ENCODE peak calls at places on chromosomes 6 and 20, in four cellular contexts. G, B, E and Y are unnamed samples.

GRCh38 chr6:73666393-73666792 is 12.6 kb upstream of the SLC17A5 start:
- DNase-seq in G (peak; percentile 34), B (no peak), E (no peak), Y (no peak)

GRCh38 chr20:53274365-53274764 is 302.2 kb downstream of the TSHZ2 start:
- DNase-seq in G (no peak), B (no peak), E (no peak), Y (no peak)

GRCh38 chr6:153997221-153997620 is 41.8 kb upstream of the OPRM1 start:
- DNase-seq in G (no peak), B (no peak), E (no peak), Y (no peak)

GRCh38 chr6:21753571-21754108 is 160.1 kb downstream of the SOX4 start:
- DNase-seq in G (peak; percentile 97), B (no peak), E (no peak), Y (no peak)

GRCh38 chr20:29326376-29327070 is 1930.9 kb upstream of the DEFB115 start:
- DNase-seq in G (no peak), B (no peak), E (no peak), Y (no peak)

GRCh38 chr6:13261464-13261994 is 66.8 kb downstream of the TBC1D7 start:
- DNase-seq in G (no peak), B (no peak), E (no peak), Y (no peak)

GRCh38 chr20:57281900-57282299 is 15.5 kb upstream of the BMP7 start:
- DNase-seq in G (no peak), B (no peak), E (no peak), Y (no peak)

GRCh38 chr6:16305788-16306187 is 67.4 kb downstream of the GMPR start:
- DNase-seq in G (no peak), B (no peak), E (no peak), Y (no peak)

GRCh38 chr6:30259140-30260035 is 46.2 kb upstream of the TRIM26 start:
- DNase-seq in G (peak; percentile 81), B (peak; percentile 89), E (peak; percentile 75), Y (peak; percentile 71)

GRCh38 chr6:149107973-149108372 is 209.5 kb upstream of the TAB2 start:
- DNase-seq in G (no peak), B (no peak), E (no peak), Y (no peak)

GRCh38 chr6:25706314-25707014 is 48.1 kb upstream of the SLC17A4 start:
- DNase-seq in G (no peak), B (no peak), E (no peak), Y (peak; percentile 27)

GRCh38 chr6:143581835-143582480 is 70.4 kb upstream of the FUCA2 start:
- DNase-seq in G (peak; percentile 78), B (no peak), E (no peak), Y (no peak)

GRCh38 chr6:131755597-131755996 is 44.8 kb upstream of the CTAGE9 start:
- DNase-seq in G (peak; percentile 98), B (no peak), E (no peak), Y (no peak)

GRCh38 chr6:68638225-68638900 is 3.3 kb downstream of the ADGRB3 start:
- DNase-seq in G (peak; percentile 47), B (peak; percentile 66), E (peak; percentile 9), Y (peak; percentile 26)

GRCh38 chr20:23100021-23100753 is 14.1 kb upstream of the CD93 start:
- DNase-seq in G (no peak), B (peak; percentile 24), E (no peak), Y (no peak)

GRCh38 chr6:157276731-157277130 is 46.6 kb downstream of the TMEM242 start:
- DNase-seq in G (no peak), B (no peak), E (no peak), Y (no peak)

GRCh38 chr20:14919473-14920157 is 582.2 kb upstream of the FLRT3 start:
- DNase-seq in G (no peak), B (no peak), E (no peak), Y (no peak)

GRCh38 chr20:35603695-35604443 is 11.8 kb upstream of the SPAG4 start:
- DNase-seq in G (no peak), B (peak; percentile 44), E (no peak), Y (no peak)

GRCh38 chr6:91045152-91045551 is 458.3 kb upstream of the MAP3K7 start:
- DNase-seq in G (no peak), B (no peak), E (no peak), Y (peak; percentile 28)

GRCh38 chr20:5688431-5688972 is 61.7 kb upstream of the SHLD1 start:
- DNase-seq in G (no peak), B (no peak), E (no peak), Y (no peak)

GRCh38 chr20:625360-625932 is 15.3 kb upstream of the TCF15 start:
- DNase-seq in G (no peak), B (no peak), E (no peak), Y (no peak)

GRCh38 chr6:328184-328670 is 35.9 kb downstream of the DUSP22 start:
- DNase-seq in G (peak; percentile 92), B (peak; percentile 87), E (no peak), Y (peak; percentile 25)

GRCh38 chr6:118372413-118372812 is 175.7 kb upstream of the PLN start:
- DNase-seq in G (peak; percentile 62), B (no peak), E (no peak), Y (no peak)

GRCh38 chr6:142943746-142944125 is 1.2 kb downstream of the HIVEP2 start:
- DNase-seq in G (peak; percentile 48), B (no peak), E (no peak), Y (peak; percentile 17)

GRCh38 chr6:20947977-20948376 is 413.7 kb downstream of the CDKAL1 start:
- DNase-seq in G (no peak), B (no peak), E (no peak), Y (no peak)

GRCh38 chr6:99490608-99491007 is 24.6 kb downstream of the USP45 start:
- DNase-seq in G (no peak), B (no peak), E (no peak), Y (no peak)

GRCh38 chr6:166946125-166946524 is 10.2 kb downstream of the RNASET2 start:
- DNase-seq in G (no peak), B (no peak), E (no peak), Y (no peak)

GRCh38 chr20:39318911-39319310 is 356.8 kb downstream of the DHX35 start:
- DNase-seq in G (no peak), B (no peak), E (no peak), Y (no peak)

GRCh38 chr6:149453597-149454340 is 31.0 kb downstream of the ZC3H12D start:
- DNase-seq in G (no peak), B (no peak), E (no peak), Y (peak; percentile 34)

GRCh38 chr6:44489912-44490604 is 102.6 kb downstream of the CDC5L start:
- DNase-seq in G (peak; percentile 99), B (no peak), E (peak; percentile 44), Y (peak; percentile 42)

GRCh38 chr20:5848711-5849505 is 98.7 kb downstream of the SHLD1 start:
- DNase-seq in G (peak; percentile 75), B (no peak), E (no peak), Y (peak; percentile 33)

GRCh38 chr6:108619431-108620197 is 58.9 kb downstream of the FOXO3 start:
- DNase-seq in G (peak; percentile 54), B (no peak), E (no peak), Y (no peak)

GRCh38 chr20:9392892-9393857 is 121.2 kb upstream of the LAMP5 start:
- DNase-seq in G (peak; percentile 73), B (peak; percentile 82), E (peak; percentile 73), Y (peak; percentile 67)

GRCh38 chr6:111410371-111410770 is 72.6 kb downstream of the REV3L start:
- DNase-seq in G (no peak), B (no peak), E (no peak), Y (no peak)

GRCh38 chr20:3710703-3711417 is 1.5 kb downstream of the SIGLEC1 start:
- DNase-seq in G (peak; percentile 28), B (peak; percentile 87), E (peak; percentile 88), Y (peak; percentile 82)

GRCh38 chr20:4488407-4489339 is 233.0 kb upstream of the PRND start:
- DNase-seq in G (peak; percentile 85), B (no peak), E (no peak), Y (no peak)

GRCh38 chr6:15793288-15793687 is 130.5 kb upstream of the DTNBP1 start:
- DNase-seq in G (peak; percentile 35), B (no peak), E (no peak), Y (no peak)

DNA sequence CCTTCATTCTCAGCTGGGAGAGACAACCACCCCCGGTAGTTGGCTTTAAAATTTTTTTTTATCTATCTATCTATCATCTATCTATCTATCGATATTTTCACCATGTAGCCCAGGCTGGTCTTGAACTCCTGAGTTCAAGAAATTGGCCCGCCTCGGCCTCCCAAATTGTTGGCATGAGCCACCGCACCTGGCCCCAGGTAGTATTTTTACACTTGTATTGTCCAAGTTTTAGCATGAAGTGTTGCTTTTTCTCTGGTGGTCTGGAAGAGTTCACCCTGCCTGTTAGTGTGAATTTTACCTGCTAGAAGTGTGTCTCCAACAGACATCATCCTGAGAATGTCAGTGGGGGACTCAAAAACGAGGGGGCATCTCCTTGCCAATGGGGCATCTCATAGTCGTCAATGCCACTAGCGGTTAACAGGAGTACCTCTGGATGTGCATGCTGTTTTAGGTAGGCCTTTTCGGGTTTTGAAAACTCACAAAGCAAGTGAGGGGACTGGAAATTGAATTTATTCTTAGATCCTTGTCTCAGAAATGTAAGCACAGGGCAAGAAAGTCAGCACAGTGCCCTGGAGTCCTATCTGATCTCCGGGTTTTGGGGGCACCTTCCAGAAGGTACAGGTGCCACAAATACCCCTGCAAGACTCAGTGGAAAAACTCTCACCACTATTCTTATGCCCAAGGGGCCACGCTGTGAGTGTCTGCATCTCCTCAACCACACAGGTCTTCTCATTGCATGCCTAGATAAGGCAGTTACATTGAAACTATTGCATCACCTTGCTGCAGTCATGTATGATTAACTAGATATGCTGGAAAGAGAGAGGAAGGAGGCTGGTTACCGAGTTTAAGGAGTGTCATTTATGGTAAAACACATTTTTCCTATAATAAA is 37.1 kb downstream of the TNFAIP3 start:
- DNase-seq in G (peak; percentile 52), B (no peak), E (no peak), Y (no peak)
- TF ChIP-seq POLR2A in G (no peak), B (no peak), E (no peak), Y (no peak)

GRCh38 chr6:54846857-54847721 is 518 bp downstream of the FAM83B start:
- DNase-seq in G (no peak), B (no peak), E (no peak), Y (no peak)

GRCh38 chr6:54846243-54846856 is at the start of gene FAM83B:
- DNase-seq in G (no peak), B (no peak), E (no peak), Y (no peak)

GRCh38 chr6:54850061-54850460 is 3.5 kb downstream of the FAM83B start:
- DNase-seq in G (no peak), B (no peak), E (no peak), Y (no peak)

GRCh38 chr6:54847799-54848597 is 1.4 kb downstream of the FAM83B start:
- DNase-seq in G (peak; percentile 74), B (no peak), E (no peak), Y (no peak)
- H3K4me3 ChIP-seq in G (no peak overlapping the region), B (no peak overlapping the region), E (no peak overlapping the region), Y (no peak overlapping the region)

GRCh38 chr20:45890997-45891983 is at the start of the genes CTSA and NEURL2:
- DNase-seq in G (peak; percentile 92), B (peak; percentile 98), E (peak; percentile 99), Y (peak; percentile 95)
- TF ChIP-seq POLR2A in G (no peak), B (peak; percentile 32), E (no peak), Y (peak; percentile 73)

DNA sequence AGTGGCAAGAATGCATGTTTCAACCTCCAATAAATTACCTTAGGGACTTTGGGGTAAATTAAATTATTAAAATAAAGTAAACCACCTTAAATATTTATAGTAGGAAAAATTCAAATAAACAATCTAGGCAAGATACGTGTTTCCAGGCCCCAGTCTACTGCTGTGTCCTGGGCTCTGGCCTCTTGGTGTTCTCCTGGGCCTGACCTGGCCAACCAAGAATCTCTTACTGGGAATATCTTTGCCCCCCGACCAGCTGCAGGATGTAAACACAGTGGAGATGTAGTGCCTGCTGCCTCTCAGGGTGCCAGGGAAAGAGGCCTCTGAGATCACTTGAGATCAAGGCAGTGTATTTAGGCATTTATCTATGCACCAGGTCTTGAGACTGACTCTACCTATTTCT is 11.7 kb upstream of the DSN1 start:
- DNase-seq in G (no peak), B (no peak), E (no peak), Y (no peak)
- H3K4me3 ChIP-seq in G (no peak overlapping the region), B (no peak overlapping the region), E (no peak overlapping the region), Y (no peak overlapping the region)